ENCODE peak calls at places on chromosomes 13 and 19, in seven cellular contexts. Y is H1, N is IMR-90, Q is neuronal stem cell, O is H9, Z is mesenchymal stem cell, X is trophoblast cell. U is an unnamed sample. For H3K27me3, the result is how much of the 10 kb centered on the place peaks cover.

GRCh38 chr19:6088677-6089063 is 21.6 kb downstream of the RFX2 start:
- DNase-seq in Y (no peak), N (peak), Q (no peak), O (no peak), Z (peak), X (no peak), U (no peak)

GRCh38 chr13:80273717-80274116 is 67.2 kb downstream of the SPRY2 start:
- DNase-seq in Y (no peak), N (no peak), Q (no peak), O (no peak), Z (no peak), X (no peak), U (no peak)

GRCh38 chr19:21921691-21922180 is 85.8 kb upstream of the ZNF43 start:
- DNase-seq in Y (no peak), N (no peak), Q (no peak), O (no peak), Z (no peak), X (peak), U (no peak)

GRCh38 chr19:51891193-51891747 is 3.5 kb upstream of the ZNF577 start:
- DNase-seq in Y (no peak), N (no peak), Q (no peak), O (no peak), Z (peak), X (no peak), U (peak)

GRCh38 chr13:55244991-55245644 is 1895.6 kb upstream of the PRR20A start:
- DNase-seq in Y (peak), N (no peak), Q (peak), O (peak), Z (peak), X (peak), U (peak)

GRCh38 chr19:1853295-1854031 is 5.2 kb upstream of the REXO1 start:
- DNase-seq in Y (peak), N (peak), Q (no peak), O (peak), Z (peak), X (peak), U (peak)

GRCh38 chr13:45592758-45593157 is 22.8 kb downstream of the ERICH6B start:
- DNase-seq in Y (no peak), N (no peak), Q (no peak), O (no peak), Z (no peak), X (no peak), U (no peak)

GRCh38 chr13:35720690-35721554 is 244.4 kb upstream of the MAB21L1 start:
- DNase-seq in Y (peak), N (peak), Q (peak), O (peak), Z (peak), X (peak), U (peak)

GRCh38 chr13:69243366-69243765 is 864.3 kb upstream of the ATXN8OS start:
- DNase-seq in Y (no peak), N (no peak), Q (no peak), O (no peak), Z (no peak), X (no peak), U (peak)

GRCh38 chr19:7633619-7634018 is at the start of gene PCP2:
- DNase-seq in Y (no peak), N (no peak), Q (no peak), O (no peak), Z (no peak), X (no peak), U (no peak)

GRCh38 chr19:55473613-55474012 is 2.8 kb upstream of the ZNF628 start:
- DNase-seq in Y (no peak), N (no peak), Q (no peak), O (no peak), Z (no peak), X (no peak), U (peak)

GRCh38 chr13:35475960-35476943 is at the start of gene MAB21L1:
- DNase-seq in Y (peak), N (peak), Q (peak), O (no peak), Z (peak), X (peak), U (peak)

GRCh38 chr19:5805465-5806132 is 732 bp downstream of the NRTN start:
- DNase-seq in Y (peak), N (peak), Q (peak), O (peak), Z (peak), X (peak), U (peak)

GRCh38 chr13:37138169-37138568 is 32.7 kb upstream of the CSNK1A1L start:
- DNase-seq in Y (no peak), N (no peak), Q (no peak), O (peak), Z (no peak), X (peak), U (peak)

GRCh38 chr19:35882074-35882832 is 13.9 kb downstream of the APLP1 start:
- DNase-seq in Y (no peak), N (peak), Q (no peak), O (no peak), Z (peak), X (peak), U (peak)

GRCh38 chr19:6464070-6464873 is at the start of gene CRB3:
- DNase-seq in Y (peak), N (no peak), Q (no peak), O (peak), Z (no peak), X (peak), U (peak)

GRCh38 chr13:96821381-96821780 is 172.9 kb downstream of the OXGR1 start:
- DNase-seq in Y (no peak), N (peak), Q (no peak), O (no peak), Z (peak), X (no peak), U (no peak)

GRCh38 chr19:31504221-31504620 is 155.0 kb upstream of the TSHZ3 start:
- DNase-seq in Y (peak), N (no peak), Q (no peak), O (no peak), Z (no peak), X (no peak), U (no peak)

GRCh38 chr19:16328824-16329482 is 4.3 kb downstream of the KLF2 start:
- DNase-seq in Y (no peak), N (peak), Q (no peak), O (no peak), Z (peak), X (no peak), U (no peak)

GRCh38 chr19:42288881-42289555 is 12.9 kb upstream of the PRR19 start:
- DNase-seq in Y (no peak), N (no peak), Q (no peak), O (no peak), Z (no peak), X (no peak), U (no peak)

GRCh38 chr19:13102666-13103584 is at the start of gene LYL1:
- DNase-seq in Y (peak), N (no peak), Q (no peak), O (peak), Z (no peak), X (peak), U (peak)

GRCh38 chr19:11131471-11131870 is 24.1 kb downstream of the SPC24 start:
- DNase-seq in Y (no peak), N (no peak), Q (no peak), O (no peak), Z (no peak), X (no peak), U (no peak)

GRCh38 chr19:11127905-11128304 is 27.7 kb downstream of the SPC24 start:
- DNase-seq in Y (no peak), N (no peak), Q (no peak), O (no peak), Z (no peak), X (no peak), U (no peak)

GRCh38 chr19:11130824-11131455 is 24.6 kb downstream of the SPC24 start:
- DNase-seq in Y (peak), N (peak), Q (no peak), O (peak), Z (peak), X (peak), U (peak)

GRCh38 chr19:11123076-11123567 is 32.5 kb downstream of the SPC24 start:
- DNase-seq in Y (no peak), N (no peak), Q (no peak), O (no peak), Z (no peak), X (no peak), U (no peak)

GRCh38 chr19:11125994-11126685 is 29.4 kb downstream of the SPC24 start:
- DNase-seq in Y (peak), N (peak), Q (peak), O (peak), Z (peak), X (peak), U (peak)
- H3K4ac ChIP-seq in Y (no peak), N (no peak), Q (no peak), O (no peak), Z (no peak), X (no peak), U (no peak)

DNA sequence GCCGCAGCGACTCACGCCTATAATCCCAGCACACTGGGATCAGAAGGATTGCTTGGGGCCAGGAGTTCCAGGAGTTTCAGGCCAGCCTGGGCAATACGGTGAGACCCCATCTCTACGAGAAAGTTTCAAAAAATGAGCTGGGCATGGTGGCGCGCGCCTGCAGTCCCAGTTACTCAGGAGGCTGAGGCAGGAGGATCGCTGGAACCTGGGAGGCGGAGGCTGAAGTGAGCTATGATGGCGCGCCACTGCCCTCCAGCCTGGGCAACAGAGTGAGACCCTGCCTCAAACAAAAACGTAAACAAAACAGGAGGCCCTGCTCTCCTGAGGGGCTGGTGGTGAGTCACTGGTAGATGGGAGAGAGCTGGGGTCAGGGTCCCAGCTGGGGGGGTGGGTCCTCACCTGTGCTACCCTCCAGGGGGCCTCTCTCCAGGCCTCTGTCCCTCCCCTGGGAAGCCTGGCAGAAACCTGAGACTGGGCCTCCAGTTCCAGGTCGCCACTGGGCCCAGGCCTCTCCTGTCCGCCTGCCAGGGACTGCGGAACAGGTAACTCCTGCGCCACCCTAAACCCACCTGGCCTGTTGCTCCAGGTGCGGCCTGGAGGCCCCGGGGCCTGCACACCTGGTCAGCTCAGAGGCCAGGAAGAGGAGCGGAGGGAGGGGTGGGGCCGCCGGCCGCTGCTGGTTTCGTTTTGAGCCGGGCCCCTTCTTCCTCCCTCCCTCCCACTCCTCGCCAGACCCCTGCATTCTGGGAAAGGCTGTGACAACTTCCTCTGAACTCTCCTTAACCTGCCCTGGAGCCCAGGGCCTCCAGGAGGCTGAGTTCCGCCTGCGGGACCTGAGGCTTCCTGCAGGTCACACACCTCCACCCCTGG is 17.2 kb upstream of the ZBTB7A start:
- DNase-seq in Y (no peak), N (no peak), Q (no peak), O (peak), Z (no peak), X (peak), U (peak)
- H3K27me3 ChIP-seq in Y (under half), N (under half), Q (under half), O (under half), Z (under half), X (under half), U (under half)

DNA sequence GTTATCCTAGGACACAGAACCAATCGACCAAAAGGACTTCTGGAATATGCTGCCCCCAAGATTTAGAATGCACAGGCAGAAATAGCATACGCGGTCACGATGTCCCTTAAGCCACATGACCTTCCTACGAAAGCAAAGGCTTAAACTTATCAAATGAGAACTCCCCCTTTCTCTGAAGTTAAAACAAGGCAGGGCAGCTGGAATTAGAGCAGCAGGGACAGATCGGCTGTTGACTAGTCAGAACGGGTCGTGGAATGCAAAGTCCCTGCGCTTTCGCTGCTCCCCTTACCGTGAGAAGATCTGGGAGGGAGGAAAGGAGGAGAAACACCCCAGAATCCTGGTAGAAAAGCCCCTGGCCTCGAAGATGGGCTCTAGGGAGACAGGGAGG is 799 bp upstream of the USPL1 start:
- DNase-seq in Y (no peak), N (peak), Q (no peak), O (no peak), Z (peak), X (peak), U (peak)
- H3K4ac ChIP-seq in Y (no peak), N (peak), Q (no peak), O (no peak), Z (peak), X (peak), U (peak)

DNA sequence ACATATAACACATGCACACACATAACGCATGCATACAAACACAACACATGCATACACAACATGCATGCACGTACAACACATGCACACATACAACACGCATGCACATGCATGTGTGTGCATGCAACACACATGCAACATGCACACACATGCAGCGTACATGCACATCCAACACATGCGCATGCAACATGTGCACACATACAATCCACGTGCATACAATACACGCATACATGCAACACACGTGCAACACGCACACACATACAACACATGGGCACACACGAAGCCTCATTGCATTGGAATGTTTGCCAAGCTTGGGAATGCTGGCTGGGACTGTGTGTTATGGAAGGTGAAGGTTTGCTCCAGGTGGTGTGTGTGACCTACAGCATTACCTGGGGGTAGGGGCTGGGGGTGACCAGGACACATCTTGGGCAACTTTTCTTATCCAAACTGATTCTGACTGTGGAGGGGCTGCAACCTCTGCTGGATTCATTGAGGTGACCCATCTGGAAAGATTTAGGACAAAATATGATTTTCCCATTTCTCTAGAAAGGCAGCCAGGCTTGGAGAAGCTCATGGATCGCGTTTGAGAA is 58.9 kb downstream of the SPACA7 start:
- DNase-seq in Y (no peak), N (no peak), Q (no peak), O (no peak), Z (no peak), X (no peak), U (no peak)
- H3K27me3 ChIP-seq in Y (under half), N (under half), Q (under half), O (under half), Z (under half), X (under half), U (under half)

GRCh38 chr13:73579574-73580274 is 520.9 kb downstream of the KLF5 start:
- DNase-seq in Y (no peak), N (no peak), Q (no peak), O (no peak), Z (no peak), X (no peak), U (no peak)
- H3K4ac ChIP-seq in Y (no peak), N (no peak), Q (no peak), O (no peak), Z (no peak), X (no peak), U (no peak)

GRCh38 chr19:50720181-50720920 is 749 bp upstream of the SHANK1 start:
- DNase-seq in Y (peak), N (no peak), Q (no peak), O (no peak), Z (no peak), X (no peak), U (no peak)

GRCh38 chr19:50717891-50718254 is 1.7 kb downstream of the SHANK1 start:
- DNase-seq in Y (peak), N (no peak), Q (no peak), O (no peak), Z (no peak), X (no peak), U (peak)

GRCh38 chr19:50719566-50719965 is at the start of gene SHANK1:
- DNase-seq in Y (peak), N (peak), Q (no peak), O (peak), Z (no peak), X (no peak), U (no peak)

GRCh38 chr19:50718255-50719118 is 1.1 kb downstream of the SHANK1 start:
- DNase-seq in Y (peak), N (no peak), Q (peak), O (no peak), Z (no peak), X (no peak), U (no peak)

DNA sequence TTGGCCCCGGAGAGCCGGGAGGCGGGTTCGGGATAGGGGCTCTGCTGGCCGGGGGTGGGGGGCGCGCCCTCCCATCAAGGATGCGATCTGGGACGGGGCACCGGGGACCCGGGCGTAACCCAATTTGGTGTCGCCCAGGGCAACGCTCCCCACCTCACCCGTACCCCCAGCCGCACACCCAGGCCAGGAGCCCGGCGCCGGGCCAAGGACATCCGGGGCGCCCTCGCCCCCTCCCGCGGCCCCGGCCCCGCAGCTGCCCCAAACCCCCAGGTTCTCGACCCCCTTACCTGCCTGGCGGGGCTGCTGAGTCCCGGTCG is 525 bp downstream of the SHANK1 start:
- DNase-seq in Y (no peak), N (no peak), Q (no peak), O (no peak), Z (no peak), X (no peak), U (no peak)
- H3K27me3 ChIP-seq in Y (under half), N (under half), Q (under half), O (under half), Z (under half), X (under half), U (under half)

DNA sequence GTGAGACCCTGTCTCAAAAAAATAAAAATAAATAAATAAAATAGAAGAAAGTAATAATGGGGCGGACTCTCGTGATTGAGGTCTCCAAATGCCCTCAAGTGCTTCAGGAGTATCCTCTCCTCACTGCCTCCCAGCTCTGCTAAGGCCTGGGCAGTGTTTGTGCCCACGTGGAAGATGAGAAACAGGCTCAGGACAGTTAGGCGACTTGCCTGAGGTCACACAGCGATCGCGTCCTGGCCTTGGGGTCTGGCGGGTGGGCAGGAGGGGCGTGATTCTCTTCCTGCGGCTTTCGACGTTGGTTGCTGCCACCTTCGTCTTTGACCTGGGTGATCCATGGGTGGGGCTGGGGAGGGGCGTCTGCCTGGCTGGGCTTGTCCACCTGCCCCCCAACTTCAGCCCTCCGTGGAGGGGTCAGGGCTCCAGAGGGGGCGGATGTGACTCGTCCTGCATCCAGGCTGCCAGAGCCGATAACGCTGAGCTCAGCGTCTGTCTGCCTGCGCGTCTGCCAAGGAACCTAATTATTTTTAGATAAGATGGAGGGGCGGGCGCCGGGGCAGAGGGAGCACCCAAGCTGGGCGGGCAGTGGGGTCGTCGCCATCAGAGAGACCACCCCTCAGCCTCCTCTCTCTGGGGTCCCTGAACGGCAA is 56.9 kb downstream of the NFIC start:
- DNase-seq in Y (no peak), N (peak), Q (no peak), O (no peak), Z (no peak), X (no peak), U (no peak)
- H3K4ac ChIP-seq in Y (no peak), N (peak), Q (no peak), O (no peak), Z (no peak), X (no peak), U (no peak)

U was measured in mesendoderm.